ENCODE peak calls at places on chromosomes 11 and 22, in seven cellular contexts. F, V, W, A, P, K and D are unnamed samples.

GRCh38 chr11:69696749-69697488 is 6.9 kb downstream of the FGF19 start:
- DNase-seq in F (no peak), V (no peak), W (no peak), A (no peak), P (peak; percentile 29), K (no peak), D (no peak)

GRCh38 chr22:29093501-29093921 is 20.7 kb downstream of the KREMEN1 start:
- DNase-seq in F (no peak), V (no peak), W (peak; percentile 68), A (no peak), P (no peak), K (peak; percentile 47), D (no peak)

GRCh38 chr11:11931461-11932055 is 76.9 kb downstream of the DKK3 start:
- DNase-seq in F (peak; percentile 28), V (no peak), W (no peak), A (no peak), P (peak; percentile 12), K (peak; percentile 82), D (no peak)

GRCh38 chr11:126607374-126607773 is 251.9 kb downstream of the ST3GAL4 start:
- DNase-seq in F (peak; percentile 38), V (no peak), W (no peak), A (no peak), P (peak; percentile 68), K (peak; percentile 58), D (no peak)

GRCh38 chr11:132064987-132065620 is 694.7 kb downstream of the NTM start:
- DNase-seq in F (peak; percentile 96), V (no peak), W (no peak), A (no peak), P (no peak), K (peak; percentile 95), D (no peak)

GRCh38 chr22:37502342-37503182 is 16.4 kb upstream of the MFNG start:
- DNase-seq in F (no peak), V (no peak), W (peak; percentile 91), A (no peak), P (no peak), K (no peak), D (no peak)

GRCh38 chr11:114159320-114159719 is 99.8 kb downstream of the ZBTB16 start:
- DNase-seq in F (no peak), V (no peak), W (peak; percentile 75), A (no peak), P (no peak), K (no peak), D (no peak)

GRCh38 chr22:50032109-50032871 is 19.7 kb upstream of the IL17REL start:
- DNase-seq in F (no peak), V (no peak), W (peak; percentile 53), A (no peak), P (no peak), K (no peak), D (no peak)

GRCh38 chr11:67366546-67366945 is 6.9 kb downstream of the CLCF1 start:
- DNase-seq in F (no peak), V (no peak), W (no peak), A (peak; percentile 83), P (no peak), K (peak; percentile 74), D (no peak)

GRCh38 chr11:31821779-31822574 is 10.9 kb upstream of the PAX6 start:
- DNase-seq in F (no peak), V (no peak), W (no peak), A (no peak), P (no peak), K (no peak), D (no peak)

GRCh38 chr11:128331317-128331716 is 256.0 kb downstream of the ETS1 start:
- DNase-seq in F (no peak), V (no peak), W (no peak), A (no peak), P (no peak), K (no peak), D (no peak)

GRCh38 chr22:34765115-34765514 is 300.8 kb upstream of the ISX start:
- DNase-seq in F (no peak), V (no peak), W (no peak), A (no peak), P (no peak), K (no peak), D (no peak)

GRCh38 chr11:17604201-17604912 is 57.3 kb downstream of the OTOG start:
- DNase-seq in F (no peak), V (no peak), W (no peak), A (no peak), P (no peak), K (no peak), D (no peak)

GRCh38 chr11:110161061-110161460 is 67.9 kb downstream of the ZC3H12C start:
- DNase-seq in F (no peak), V (no peak), W (no peak), A (no peak), P (no peak), K (no peak), D (no peak)

GRCh38 chr11:112392860-112393259 is 132.2 kb upstream of the PLET1 start:
- DNase-seq in F (no peak), V (no peak), W (no peak), A (no peak), P (peak; percentile 96), K (no peak), D (no peak)

GRCh38 chr22:20429254-20430100 is 8.1 kb downstream of the SCARF2 start:
- DNase-seq in F (no peak), V (peak; percentile 76), W (peak; percentile 86), A (peak; percentile 40), P (peak; percentile 57), K (no peak), D (peak; percentile 80)

GRCh38 chr11:24389575-24389974 is 107.3 kb upstream of the LUZP2 start:
- DNase-seq in F (no peak), V (no peak), W (no peak), A (no peak), P (no peak), K (no peak), D (no peak)

GRCh38 chr11:6618117-6619020 is 853 bp downstream of the TPP1 start:
- DNase-seq in F (peak; percentile 44), V (peak; percentile 65), W (peak; percentile 82), A (peak; percentile 78), P (no peak), K (peak; percentile 89), D (no peak)

GRCh38 chr11:114914231-114915005 is 236.1 kb downstream of the NXPE2 start:
- DNase-seq in F (no peak), V (no peak), W (no peak), A (no peak), P (no peak), K (no peak), D (no peak)

GRCh38 chr11:65927904-65928397 is 8.7 kb downstream of the DRAP1 start:
- DNase-seq in F (no peak), V (peak; percentile 64), W (peak; percentile 53), A (no peak), P (no peak), K (no peak), D (no peak)

GRCh38 chr11:134048028-134048427 is 20.8 kb upstream of the JAM3 start:
- DNase-seq in F (no peak), V (no peak), W (no peak), A (no peak), P (no peak), K (no peak), D (peak; percentile 47)